ENCODE peak calls at places on chromosomes 3 and 15, in nine cellular contexts. G, N, E, C, L, D, P, U and T are unnamed samples.

GRCh38 chr3:182139627-182140357 is 428.1 kb downstream of the SOX2 start:
- DNase-seq in C (no peak), U (no peak), P (no peak), G (no peak), L (no peak), E (no peak), D (no peak), N (no peak), T (no peak)

GRCh38 chr3:152587861-152588260 is 247.1 kb upstream of the P2RY1 start:
- DNase-seq in D (no peak), G (no peak), U (no peak), C (no peak), P (no peak), N (no peak), E (no peak), L (no peak), T (no peak)

GRCh38 chr15:100202309-100202943 is 139.3 kb downstream of the ADAMTS17 start:
- DNase-seq in N (no peak), E (no peak), C (no peak), P (no peak), D (no peak), G (no peak), L (no peak), U (peak), T (no peak)

GRCh38 chr3:126524429-126524988 is 554 bp downstream of the CHST13 start:
- DNase-seq in N (peak), G (no peak), U (no peak), P (peak), L (peak), C (no peak), D (no peak), E (no peak), T (peak)

GRCh38 chr15:88894819-88895767 is at the start of gene HAPLN3:
- DNase-seq in E (peak), N (peak), D (peak), U (peak), L (no peak), P (no peak), G (no peak), C (no peak), T (no peak)

GRCh38 chr15:100890059-100890720 is 10.6 kb downstream of the ALDH1A3 start:
- DNase-seq in G (no peak), L (no peak), D (no peak), E (no peak), U (no peak), P (no peak), N (no peak), C (peak), T (no peak)

GRCh38 chr15:84681822-84682221 is 23.8 kb upstream of the NMB start:
- DNase-seq in C (no peak), P (no peak), D (no peak), U (no peak), L (no peak), N (no peak), G (no peak), E (peak), T (no peak)

GRCh38 chr15:47505712-47506542 is 211.4 kb upstream of the SEMA6D start:
- DNase-seq in U (no peak), E (peak), C (no peak), G (no peak), N (no peak), D (peak), L (no peak), P (peak), T (no peak)

GRCh38 chr3:53581671-53582070 is 87.3 kb downstream of the CACNA1D start:
- DNase-seq in E (peak), N (no peak), L (no peak), D (no peak), G (no peak), U (no peak), C (no peak), P (no peak), T (no peak)

GRCh38 chr15:84981711-84982300 is at the start of gene PDE8A:
- DNase-seq in C (no peak), D (peak), L (peak), U (no peak), G (no peak), P (peak), N (peak), E (peak), T (no peak)

GRCh38 chr15:88702983-88703382 is 64.2 kb downstream of the ISG20 start:
- DNase-seq in E (peak), U (no peak), N (peak), D (no peak), C (no peak), L (no peak), G (no peak), P (no peak), T (no peak)

GRCh38 chr15:28923726-28924280 is 38.0 kb downstream of the APBA2 start:
- DNase-seq in C (no peak), D (no peak), G (no peak), E (no peak), P (no peak), L (no peak), N (peak), U (no peak), T (no peak)

GRCh38 chr15:95624616-95625361 is 705.7 kb upstream of the NR2F2 start:
- DNase-seq in D (no peak), P (no peak), L (no peak), G (no peak), N (no peak), U (no peak), E (no peak), C (no peak), T (no peak)

GRCh38 chr15:76084263-76084662 is 24.5 kb downstream of the TMEM266 start:
- DNase-seq in E (no peak), G (no peak), P (no peak), L (no peak), U (no peak), C (no peak), D (no peak), N (no peak), T (no peak)

DNA sequence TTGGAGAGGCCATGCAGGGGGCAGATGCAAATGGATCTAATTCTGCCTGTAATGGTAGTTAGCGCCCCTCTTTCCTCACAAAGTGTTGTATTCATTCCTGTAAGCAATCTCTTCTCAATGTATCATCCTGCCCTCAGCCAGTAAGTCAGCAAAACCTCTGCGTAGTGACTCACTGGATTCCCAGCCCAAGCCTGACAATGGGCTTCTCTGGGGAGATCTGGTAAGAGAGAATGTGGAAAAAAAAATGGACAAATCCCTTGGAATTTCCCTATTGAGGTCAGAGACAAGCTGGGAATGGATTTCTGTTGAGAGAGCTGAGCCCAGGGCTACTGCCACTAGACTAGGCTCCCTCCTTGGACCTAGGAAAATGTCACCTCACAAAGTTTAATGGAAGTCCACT is 25.4 kb downstream of the ADPGK start:
- DNase-seq in N (no peak), C (no peak), L (no peak), E (peak), G (peak), P (no peak), U (no peak), D (no peak), T (no peak)
- H3K27ac ChIP-seq in N (no peak), C (no peak), L (no peak), E (peak), G (peak), P (no peak), U (no peak), D (no peak), T (no peak)

GRCh38 chr3:4583441-4583840 is 90.3 kb downstream of the ITPR1 start:
- DNase-seq in D (no peak), L (no peak), N (no peak), C (peak), G (peak), E (peak), P (no peak), U (no peak), T (no peak)
- H3K4me3 ChIP-seq in D (no peak), L (peak), N (peak), C (peak), G (peak), E (peak), P (no peak), U (no peak), T (no peak)

GRCh38 chr15:42490246-42490742 is 647 bp downstream of the ZNF106 start:
- DNase-seq in P (peak), C (no peak), N (no peak), U (no peak), E (peak), G (no peak), D (no peak), L (no peak), T (no peak)

GRCh38 chr15:42493694-42494093 is 1.7 kb upstream of the SNAP23 start:
- DNase-seq in N (no peak), D (no peak), G (no peak), E (no peak), U (no peak), C (no peak), P (no peak), L (no peak), T (no peak)

GRCh38 chr15:42494998-42495360 is 455 bp upstream of the SNAP23 start:
- DNase-seq in C (peak), E (peak), P (peak), U (peak), G (no peak), L (no peak), D (no peak), N (no peak), T (no peak)

GRCh38 chr15:42491540-42492225 is 742 bp upstream of the ZNF106 start:
- DNase-seq in G (peak), C (no peak), E (peak), U (no peak), P (no peak), L (no peak), D (no peak), N (no peak), T (no peak)

DNA sequence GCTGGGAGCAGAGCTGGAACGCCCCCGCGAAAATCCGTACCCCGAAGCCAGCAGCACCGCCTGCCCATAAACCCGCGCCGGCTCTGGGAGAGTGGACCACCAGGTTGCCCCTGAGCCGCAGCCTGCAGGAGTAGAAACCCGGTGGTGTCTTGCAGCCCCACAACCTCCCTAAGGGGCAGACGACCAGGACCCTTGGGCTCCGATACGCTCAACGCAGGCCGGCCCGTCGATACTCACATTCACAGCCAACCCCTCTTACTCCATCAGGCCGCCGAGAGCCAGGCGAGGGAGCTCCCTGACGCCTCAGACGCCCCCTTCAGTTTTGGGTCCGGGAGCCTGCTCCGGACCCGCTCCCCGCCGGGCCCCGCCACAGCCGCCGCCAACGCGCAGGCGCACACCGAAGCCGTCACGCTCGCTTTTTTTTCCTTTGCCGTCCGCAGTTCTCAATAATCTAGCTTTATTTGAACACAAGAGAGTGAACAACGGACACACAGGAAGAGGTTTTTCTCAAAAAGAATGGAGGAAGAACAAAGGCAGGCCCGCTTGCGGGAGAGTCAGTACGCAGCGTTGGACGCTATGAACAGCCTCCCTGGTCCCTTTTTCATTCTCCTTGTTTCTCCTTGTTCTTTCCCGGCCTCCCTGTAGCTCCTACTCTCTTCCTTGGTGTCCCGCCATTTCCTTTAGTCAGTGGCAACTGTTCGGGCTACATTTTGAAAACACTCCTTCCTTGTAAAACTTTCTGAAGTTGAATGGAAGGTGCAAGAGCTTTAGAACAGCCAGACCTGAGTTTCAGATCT is at the start of gene ZNF106:
- DNase-seq in L (peak), U (peak), N (peak), E (peak), C (peak), D (peak), P (peak), G (peak), T (peak)
- TF ChIP-seq CTCF in L (no peak), U (no peak), N (no peak), E (peak), C (no peak), D (no peak), P (peak), G (peak), T (no peak)

GRCh38 chr3:148707596-148708386 is 10.1 kb downstream of the AGTR1 start:
- DNase-seq in G (no peak), P (no peak), N (no peak), L (no peak), C (no peak), U (no peak), D (no peak), E (peak), T (no peak)

GRCh38 chr3:148708409-148708808 is 10.7 kb downstream of the AGTR1 start:
- DNase-seq in C (no peak), P (no peak), G (no peak), N (no peak), D (no peak), U (no peak), E (no peak), L (no peak), T (no peak)

GRCh38 chr3:148709560-148710253 is 12.0 kb downstream of the AGTR1 start:
- DNase-seq in G (no peak), N (no peak), U (no peak), P (no peak), L (no peak), D (no peak), E (no peak), C (no peak), T (no peak)

GRCh38 chr3:148711981-148712666 is 14.4 kb downstream of the AGTR1 start:
- DNase-seq in G (no peak), P (no peak), L (no peak), D (no peak), C (no peak), N (no peak), U (no peak), E (peak), T (no peak)

DNA sequence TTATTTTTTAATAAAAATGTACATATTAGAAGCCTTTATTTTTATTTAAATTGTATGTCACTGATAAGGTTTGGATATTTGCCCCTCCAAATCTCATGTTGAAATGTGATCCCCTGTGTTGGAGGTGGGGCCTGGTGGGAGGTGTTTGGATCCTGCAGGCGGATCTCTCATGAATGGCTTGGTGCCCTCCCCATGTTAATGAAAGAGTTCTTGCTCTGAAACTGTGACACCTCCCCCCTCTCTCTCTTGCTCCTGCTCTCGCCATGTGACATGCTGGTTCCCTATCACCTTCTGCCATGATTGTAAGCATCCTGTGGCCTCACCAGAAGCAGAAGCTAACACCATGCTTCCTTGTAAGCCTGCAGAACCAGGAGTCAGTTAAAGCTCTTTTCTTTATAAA is 13.0 kb downstream of the AGTR1 start:
- DNase-seq in D (no peak), U (no peak), G (no peak), N (no peak), E (no peak), L (no peak), C (no peak), P (no peak), T (no peak)
- H3K27ac ChIP-seq in D (no peak), U (no peak), G (no peak), N (no peak), E (no peak), L (no peak), C (no peak), P (no peak), T (no peak)

GRCh38 chr3:14405120-14405885 is 2.9 kb downstream of the SLC6A6 start:
- DNase-seq in N (no peak), C (peak), U (no peak), L (no peak), D (no peak), E (no peak), P (no peak), G (no peak), T (no peak)
- H3K4me3 ChIP-seq in N (no peak), C (peak), U (no peak), L (peak), D (no peak), E (no peak), P (peak), G (peak), T (peak)

DNA sequence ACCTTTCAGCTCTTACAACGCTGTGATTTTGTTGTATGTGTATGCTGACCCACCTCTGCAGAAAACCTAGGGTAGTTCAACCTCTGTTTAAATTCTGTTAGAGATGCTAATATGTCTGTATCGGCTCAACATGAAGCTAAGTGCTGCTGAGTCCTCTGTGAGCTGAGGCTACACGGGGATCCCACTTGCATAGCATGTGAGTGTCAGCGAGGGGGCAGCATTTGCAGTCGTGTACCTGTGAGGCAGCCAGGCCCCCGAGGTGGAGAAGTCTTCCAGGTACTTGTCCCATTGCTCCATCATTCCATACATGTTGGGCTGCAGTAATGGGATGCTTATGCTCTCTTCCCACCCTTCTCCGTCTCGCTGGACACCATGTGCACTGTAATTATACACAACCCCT is 3.7 kb downstream of the MKRN2OS start:
- DNase-seq in G (no peak), P (no peak), C (no peak), D (peak), E (no peak), L (no peak), U (no peak), N (no peak), T (no peak)
- TF ChIP-seq CTCF in G (no peak), P (peak), C (no peak), D (peak), E (no peak), L (peak), U (no peak), N (peak), T (no peak)

DNA sequence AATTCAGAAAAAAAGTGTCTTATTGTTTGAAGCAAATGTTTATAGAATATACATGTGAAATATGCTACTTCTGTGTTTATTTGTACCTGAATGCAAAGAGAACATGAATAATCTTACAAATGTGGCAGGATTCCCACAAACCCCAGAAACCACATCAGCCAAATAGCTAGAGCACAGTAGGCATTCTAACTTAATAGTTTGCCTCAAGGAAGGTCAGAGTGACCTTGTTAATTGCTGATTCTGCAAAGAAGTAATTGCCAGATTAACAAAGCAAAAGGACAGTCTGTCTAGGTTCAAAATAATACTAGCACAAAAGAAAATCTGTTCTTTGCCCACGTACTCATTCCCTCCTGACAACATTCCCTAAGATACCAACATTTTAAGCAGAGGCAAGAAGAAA is 604.0 kb downstream of the PYDC2 start:
- DNase-seq in N (no peak), D (no peak), U (no peak), L (no peak), E (no peak), P (no peak), G (no peak), C (no peak), T (no peak)
- H3K27ac ChIP-seq in N (no peak), D (no peak), U (no peak), L (no peak), E (no peak), P (no peak), G (no peak), C (no peak), T (no peak)

GRCh38 chr3:125151916-125152315 is 60.6 kb downstream of the SLC12A8 start:
- DNase-seq in G (no peak), P (no peak), L (no peak), U (no peak), E (peak), C (no peak), D (no peak), N (no peak), T (no peak)
- H3K4me3 ChIP-seq in G (no peak), P (no peak), L (no peak), U (no peak), E (no peak), C (no peak), D (no peak), N (peak), T (no peak)

GRCh38 chr15:57364282-57365007 is 11.9 kb upstream of the CGNL1 start:
- DNase-seq in C (no peak), E (peak), N (no peak), G (no peak), L (no peak), U (peak), P (peak), D (peak), T (no peak)
- TF ChIP-seq CTCF in C (no peak), E (peak), N (no peak), G (peak), L (no peak), U (no peak), P (peak), D (peak), T (peak)